ENCODE peak calls at places on chromosomes 11 and 22, in eight cellular contexts. B, N, R, C, E, M, V and F are unnamed samples.

GRCh38 chr11:44946268-44946667 is 4.4 kb downstream of the TP53I11 start:
- DNase-seq in B (no peak), N (no peak), R (peak), C (no peak), E (no peak), M (no peak), V (no peak), F (no peak)

GRCh38 chr22:28246392-28246791 is 327.3 kb upstream of the PITPNB start:
- DNase-seq in B (no peak), N (no peak), R (no peak), C (no peak), E (no peak), M (no peak), V (no peak), F (no peak)

GRCh38 chr11:17579451-17579850 is 32.4 kb downstream of the OTOG start:
- DNase-seq in B (no peak), N (no peak), R (no peak), C (no peak), E (no peak), M (no peak), V (no peak), F (no peak)

GRCh38 chr11:7559404-7560283 is 45.8 kb downstream of the PPFIBP2 start:
- DNase-seq in B (no peak), N (no peak), R (no peak), C (no peak), E (no peak), M (no peak), V (no peak), F (no peak)

GRCh38 chr11:117204283-117205080 is 5.3 kb downstream of the TAGLN start:
- DNase-seq in B (no peak), N (no peak), R (no peak), C (no peak), E (no peak), M (no peak), V (no peak), F (no peak)

GRCh38 chr22:49659924-49660315 is 167.8 kb downstream of the BRD1 start:
- DNase-seq in B (no peak), N (no peak), R (no peak), C (no peak), E (no peak), M (no peak), V (no peak), F (peak)

GRCh38 chr11:129989437-129989836 is 13.2 kb downstream of the PRDM10 start:
- DNase-seq in B (no peak), N (no peak), R (no peak), C (no peak), E (no peak), M (no peak), V (no peak), F (no peak)

GRCh38 chr22:49767355-49768062 is 60.2 kb downstream of the BRD1 start:
- DNase-seq in B (no peak), N (peak), R (no peak), C (peak), E (no peak), M (no peak), V (no peak), F (peak)

GRCh38 chr11:134756811-134757540 is 344.9 kb upstream of the B3GAT1 start:
- DNase-seq in B (no peak), N (peak), R (no peak), C (no peak), E (no peak), M (no peak), V (peak), F (no peak)

GRCh38 chr11:6219359-6219758 is 14.0 kb downstream of the C11orf42 start:
- DNase-seq in B (no peak), N (no peak), R (no peak), C (no peak), E (no peak), M (no peak), V (no peak), F (no peak)

GRCh38 chr11:109040303-109040702 is 375.4 kb downstream of the DDX10 start:
- DNase-seq in B (no peak), N (no peak), R (no peak), C (no peak), E (no peak), M (no peak), V (no peak), F (no peak)

GRCh38 chr11:133515075-133515474 is 17.2 kb downstream of the OPCML start:
- DNase-seq in B (no peak), N (no peak), R (no peak), C (no peak), E (no peak), M (no peak), V (no peak), F (no peak)

GRCh38 chr11:106482920-106483761 is 405.7 kb downstream of the AASDHPPT start:
- DNase-seq in B (no peak), N (no peak), R (no peak), C (no peak), E (peak), M (no peak), V (no peak), F (no peak)

GRCh38 chr11:34342008-34342533 is 15.7 kb downstream of the ABTB2 start:
- DNase-seq in B (no peak), N (no peak), R (no peak), C (no peak), E (no peak), M (no peak), V (no peak), F (no peak)

GRCh38 chr11:2574553-2575535 is 125.0 kb downstream of the KCNQ1OT1 start:
- DNase-seq in B (no peak), N (no peak), R (peak), C (no peak), E (peak), M (no peak), V (no peak), F (no peak)

GRCh38 chr22:42905702-42906183 is 48.7 kb upstream of the ARFGAP3 start:
- DNase-seq in B (no peak), N (peak), R (peak), C (no peak), E (no peak), M (no peak), V (peak), F (no peak)

GRCh38 chr11:87176044-87176443 is 138.3 kb downstream of the TMEM135 start:
- DNase-seq in B (no peak), N (no peak), R (no peak), C (no peak), E (no peak), M (no peak), V (no peak), F (no peak)

GRCh38 chr11:45899448-45900174 is 7.5 kb downstream of the FREY1 start:
- DNase-seq in B (peak), N (peak), R (peak), C (peak), E (peak), M (no peak), V (peak), F (peak)

GRCh38 chr22:23124611-23125511 is 16.9 kb downstream of the RSPH14 start:
- DNase-seq in B (no peak), N (no peak), R (no peak), C (no peak), E (no peak), M (no peak), V (no peak), F (no peak)

GRCh38 chr22:19412478-19412877 is 19.1 kb downstream of the HIRA start:
- DNase-seq in B (no peak), N (no peak), R (no peak), C (no peak), E (no peak), M (no peak), V (no peak), F (no peak)

GRCh38 chr11:2480874-2481220 is 36.0 kb downstream of the KCNQ1 start:
- DNase-seq in B (no peak), N (no peak), R (no peak), C (no peak), E (no peak), M (no peak), V (no peak), F (no peak)